ENCODE peak calls at places on chromosomes 13 and 19, in ten cellular contexts. X, G, Y, S, C, K, T, A, I and R are unnamed samples.

GRCh38 chr13:28161370-28161769 is 23.0 kb downstream of the PAN3 start:
- DNase-seq in X (peak), G (no peak), Y (no peak), S (no peak), C (no peak), K (no peak), T (no peak), A (peak), I (no peak), R (no peak)

GRCh38 chr19:18029617-18030338 is 21.8 kb downstream of the ARRDC2 start:
- DNase-seq in X (peak), G (peak), Y (no peak), S (no peak), C (no peak), K (no peak), T (no peak), A (no peak), I (no peak), R (no peak)

GRCh38 chr13:81697826-81698225 is 1356.9 kb upstream of the SPRY2 start:
- DNase-seq in X (no peak), G (no peak), Y (no peak), S (no peak), C (no peak), K (no peak), T (no peak), A (no peak), I (no peak), R (no peak)

GRCh38 chr13:97583884-97584497 is 150.0 kb downstream of the RAP2A start:
- DNase-seq in X (no peak), G (no peak), Y (no peak), S (no peak), C (no peak), K (no peak), T (no peak), A (no peak), I (no peak), R (no peak)

GRCh38 chr13:34412817-34413365 is 529.2 kb upstream of the NBEA start:
- DNase-seq in X (peak), G (no peak), Y (no peak), S (no peak), C (no peak), K (no peak), T (no peak), A (no peak), I (no peak), R (no peak)

GRCh38 chr13:98848736-98849135 is 96.3 kb upstream of the SLC15A1 start:
- DNase-seq in X (no peak), G (no peak), Y (no peak), S (no peak), C (no peak), K (no peak), T (no peak), A (no peak), I (no peak), R (no peak)

GRCh38 chr19:45213031-45213430 is 32.2 kb downstream of the EXOC3L2 start:
- DNase-seq in X (no peak), G (no peak), Y (no peak), S (no peak), C (no peak), K (no peak), T (no peak), A (no peak), I (no peak), R (no peak)

GRCh38 chr19:48498922-48499321 is 12.7 kb downstream of the LMTK3 start:
- DNase-seq in X (no peak), G (no peak), Y (no peak), S (no peak), C (no peak), K (no peak), T (no peak), A (no peak), I (no peak), R (no peak)

GRCh38 chr19:50358483-50359431 is 6.7 kb downstream of the NAPSA start:
- DNase-seq in X (no peak), G (peak), Y (no peak), S (no peak), C (no peak), K (no peak), T (peak), A (no peak), I (peak), R (no peak)

GRCh38 chr13:98401936-98402335 is 175.0 kb downstream of the STK24 start:
- DNase-seq in X (no peak), G (no peak), Y (no peak), S (no peak), C (no peak), K (no peak), T (no peak), A (no peak), I (no peak), R (no peak)

GRCh38 chr19:9132422-9132821 is 5.7 kb upstream of the OR7G3 start:
- DNase-seq in X (no peak), G (no peak), Y (no peak), S (no peak), C (no peak), K (no peak), T (no peak), A (no peak), I (no peak), R (no peak)